ENCODE peak calls at places on chromosomes 4 and X, in ten cellular contexts. One of them, this sample, is unnamed.
A peak's percentile ranks its signal among the peaks of the same experiment; 100 is the strongest.

GRCh38 chr4:82513382-82513781 is 48.4 kb downstream of the TMEM150C start:
- DNase-seq in MCF 10A: no peak
- DNase-seq in B cell: no peak
- DNase-seq in AG10803: no peak
- DNase-seq in BJ: no peak
- DNase-seq in thoracic aorta: no peak
- DNase-seq in cardiac fibroblast: no peak
- DNase-seq in K562: no peak
- DNase-seq in testis: no peak
- DNase-seq in AG04450: no peak
- DNase-seq in this sample: no peak

GRCh38 chrX:107731831-107732502 is 43.6 kb downstream of the TSC22D3 start:
- DNase-seq in testis: peak; percentile 88
- DNase-seq in thoracic aorta: peak; percentile 70
- DNase-seq in AG04450: no peak
- DNase-seq in BJ: no peak
- DNase-seq in cardiac fibroblast: peak; percentile 91
- DNase-seq in AG10803: peak; percentile 49
- DNase-seq in B cell: no peak
- DNase-seq in K562: peak; percentile 85
- DNase-seq in MCF 10A: peak; percentile 92
- DNase-seq in this sample: no peak

GRCh38 chrX:56033495-56034180 is 198.5 kb upstream of the KLF8 start:
- DNase-seq in AG04450: no peak
- DNase-seq in testis: no peak
- DNase-seq in AG10803: no peak
- DNase-seq in MCF 10A: no peak
- DNase-seq in BJ: no peak
- DNase-seq in K562: no peak
- DNase-seq in cardiac fibroblast: no peak
- DNase-seq in thoracic aorta: no peak
- DNase-seq in B cell: no peak
- DNase-seq in this sample: no peak

GRCh38 chrX:23327104-23327503 is 7.5 kb upstream of the PTCHD1 start:
- DNase-seq in thoracic aorta: no peak
- DNase-seq in MCF 10A: peak; percentile 14
- DNase-seq in K562: no peak
- DNase-seq in cardiac fibroblast: no peak
- DNase-seq in testis: no peak
- DNase-seq in BJ: no peak
- DNase-seq in AG04450: no peak
- DNase-seq in AG10803: no peak
- DNase-seq in B cell: no peak
- DNase-seq in this sample: no peak

GRCh38 chr4:168830777-168831512 is 179.1 kb downstream of the CBR4 start:
- DNase-seq in AG10803: no peak
- DNase-seq in AG04450: no peak
- DNase-seq in cardiac fibroblast: peak; percentile 57
- DNase-seq in K562: no peak
- DNase-seq in testis: no peak
- DNase-seq in B cell: no peak
- DNase-seq in BJ: no peak
- DNase-seq in MCF 10A: no peak
- DNase-seq in thoracic aorta: no peak
- DNase-seq in this sample: no peak

GRCh38 chrX:632391-633042 is 1.9 kb downstream of the SHOX start:
- DNase-seq in K562: no peak
- DNase-seq in testis: no peak
- DNase-seq in thoracic aorta: no peak
- DNase-seq in AG04450: no peak
- DNase-seq in B cell: no peak
- DNase-seq in BJ: no peak
- DNase-seq in cardiac fibroblast: peak; percentile 12
- DNase-seq in AG10803: no peak
- DNase-seq in MCF 10A: no peak
- DNase-seq in this sample: no peak

GRCh38 chr4:186657766-186658165 is 65.9 kb downstream of the FAT1 start:
- DNase-seq in B cell: no peak
- DNase-seq in MCF 10A: peak; percentile 34
- DNase-seq in cardiac fibroblast: peak; percentile 56
- DNase-seq in testis: peak; percentile 56
- DNase-seq in BJ: no peak
- DNase-seq in AG04450: no peak
- DNase-seq in AG10803: no peak
- DNase-seq in thoracic aorta: no peak
- DNase-seq in K562: no peak
- DNase-seq in this sample: no peak

GRCh38 chr4:174999407-174999806 is 81.2 kb downstream of the ADAM29 start:
- DNase-seq in B cell: no peak
- DNase-seq in BJ: no peak
- DNase-seq in AG10803: no peak
- DNase-seq in MCF 10A: peak; percentile 58
- DNase-seq in testis: no peak
- DNase-seq in AG04450: no peak
- DNase-seq in K562: no peak
- DNase-seq in cardiac fibroblast: peak; percentile 3
- DNase-seq in thoracic aorta: no peak
- DNase-seq in this sample: no peak

GRCh38 chr4:161546902-161547301 is 616.9 kb downstream of the FSTL5 start:
- DNase-seq in MCF 10A: peak; percentile 58
- DNase-seq in K562: no peak
- DNase-seq in B cell: no peak
- DNase-seq in cardiac fibroblast: peak; percentile 1
- DNase-seq in AG10803: no peak
- DNase-seq in AG04450: no peak
- DNase-seq in thoracic aorta: no peak
- DNase-seq in testis: no peak
- DNase-seq in BJ: no peak
- DNase-seq in this sample: no peak

GRCh38 chr4:6926681-6927478 is 17.3 kb downstream of the TBC1D14 start:
- DNase-seq in testis: peak; percentile 64
- DNase-seq in AG10803: no peak
- DNase-seq in thoracic aorta: no peak
- DNase-seq in cardiac fibroblast: no peak
- DNase-seq in K562: peak; percentile 81
- DNase-seq in AG04450: no peak
- DNase-seq in B cell: no peak
- DNase-seq in MCF 10A: no peak
- DNase-seq in BJ: no peak
- DNase-seq in this sample: peak; percentile 63

GRCh38 chrX:22110729-22111494 is 78.8 kb downstream of the PHEX start:
- DNase-seq in MCF 10A: no peak
- DNase-seq in BJ: no peak
- DNase-seq in thoracic aorta: no peak
- DNase-seq in B cell: no peak
- DNase-seq in AG10803: peak; percentile 44
- DNase-seq in AG04450: no peak
- DNase-seq in cardiac fibroblast: no peak
- DNase-seq in testis: no peak
- DNase-seq in K562: no peak
- DNase-seq in this sample: no peak

GRCh38 chrX:149152941-149153340 is 352.2 kb downstream of the IDS start:
- DNase-seq in K562: no peak
- DNase-seq in AG10803: no peak
- DNase-seq in cardiac fibroblast: peak; percentile 55
- DNase-seq in AG04450: no peak
- DNase-seq in thoracic aorta: no peak
- DNase-seq in MCF 10A: peak; percentile 43
- DNase-seq in B cell: no peak
- DNase-seq in BJ: no peak
- DNase-seq in testis: no peak
- DNase-seq in this sample: no peak

GRCh38 chr4:113653871-113654270 is 107.7 kb downstream of the CAMK2D start:
- DNase-seq in MCF 10A: no peak
- DNase-seq in K562: no peak
- DNase-seq in AG04450: no peak
- DNase-seq in testis: no peak
- DNase-seq in cardiac fibroblast: no peak
- DNase-seq in AG10803: no peak
- DNase-seq in thoracic aorta: no peak
- DNase-seq in BJ: no peak
- DNase-seq in B cell: no peak
- DNase-seq in this sample: no peak

GRCh38 chr4:122826596-122827257 is at the start of gene FGF2:
- DNase-seq in BJ: no peak
- DNase-seq in MCF 10A: peak; percentile 42
- DNase-seq in B cell: peak; percentile 62
- DNase-seq in AG10803: peak; percentile 85
- DNase-seq in K562: peak; percentile 76
- DNase-seq in testis: peak; percentile 72
- DNase-seq in AG04450: no peak
- DNase-seq in thoracic aorta: peak; percentile 48
- DNase-seq in cardiac fibroblast: peak; percentile 71
- DNase-seq in this sample: peak; percentile 26

GRCh38 chr4:186596850-186597390 is 41.6 kb upstream of the MTNR1A start:
- DNase-seq in testis: no peak
- DNase-seq in AG10803: no peak
- DNase-seq in thoracic aorta: no peak
- DNase-seq in AG04450: no peak
- DNase-seq in K562: no peak
- DNase-seq in BJ: no peak
- DNase-seq in B cell: no peak
- DNase-seq in cardiac fibroblast: no peak
- DNase-seq in MCF 10A: no peak
- DNase-seq in this sample: no peak

GRCh38 chr4:150280081-150280950 is 202.1 kb downstream of the DCLK2 start:
- DNase-seq in K562: no peak
- DNase-seq in AG04450: peak; percentile 63
- DNase-seq in BJ: peak; percentile 47
- DNase-seq in testis: no peak
- DNase-seq in AG10803: peak; percentile 88
- DNase-seq in cardiac fibroblast: peak; percentile 83
- DNase-seq in B cell: no peak
- DNase-seq in MCF 10A: peak; percentile 83
- DNase-seq in thoracic aorta: no peak
- DNase-seq in this sample: no peak

GRCh38 chrX:2831471-2832228 is 2.9 kb downstream of the GYG2 start:
- DNase-seq in cardiac fibroblast: no peak
- DNase-seq in K562: no peak
- DNase-seq in thoracic aorta: no peak
- DNase-seq in testis: no peak
- DNase-seq in B cell: no peak
- DNase-seq in AG04450: no peak
- DNase-seq in BJ: no peak
- DNase-seq in AG10803: no peak
- DNase-seq in MCF 10A: no peak
- DNase-seq in this sample: no peak

GRCh38 chrX:69140837-69141236 is 24.4 kb downstream of the PJA1 start:
- DNase-seq in K562: no peak
- DNase-seq in cardiac fibroblast: no peak
- DNase-seq in AG10803: no peak
- DNase-seq in AG04450: no peak
- DNase-seq in testis: no peak
- DNase-seq in MCF 10A: no peak
- DNase-seq in thoracic aorta: no peak
- DNase-seq in B cell: no peak
- DNase-seq in BJ: no peak
- DNase-seq in this sample: no peak

GRCh38 chr4:7970031-7970946 is 30.6 kb upstream of the AFAP1 start:
- DNase-seq in K562: no peak
- DNase-seq in MCF 10A: peak; percentile 61
- DNase-seq in B cell: no peak
- DNase-seq in testis: no peak
- DNase-seq in thoracic aorta: no peak
- DNase-seq in cardiac fibroblast: peak; percentile 48
- DNase-seq in AG10803: peak; percentile 39
- DNase-seq in BJ: no peak
- DNase-seq in AG04450: no peak
- DNase-seq in this sample: peak; percentile 74

GRCh38 chrX:17242470-17242869 is 132.5 kb upstream of the NHS start:
- DNase-seq in B cell: peak; percentile 45
- DNase-seq in cardiac fibroblast: peak; percentile 60
- DNase-seq in K562: peak; percentile 41
- DNase-seq in MCF 10A: peak; percentile 66
- DNase-seq in testis: peak; percentile 65
- DNase-seq in AG04450: peak; percentile 7
- DNase-seq in BJ: no peak
- DNase-seq in AG10803: peak; percentile 52
- DNase-seq in thoracic aorta: peak; percentile 1
- DNase-seq in this sample: peak; percentile 49
- TF ChIP-seq CTCF in B cell: peak; percentile 71
- TF ChIP-seq CTCF in cardiac fibroblast: peak; percentile 62
- TF ChIP-seq CTCF in K562: peak; percentile 68
- TF ChIP-seq CTCF in MCF 10A: peak; percentile 64
- TF ChIP-seq CTCF in testis: peak; percentile 70
- TF ChIP-seq CTCF in AG04450: peak; percentile 64
- TF ChIP-seq CTCF in BJ: peak; percentile 65
- TF ChIP-seq CTCF in AG10803: peak; percentile 74
- TF ChIP-seq CTCF in thoracic aorta: peak; percentile 74
- TF ChIP-seq CTCF in this sample: peak; percentile 40

DNA sequence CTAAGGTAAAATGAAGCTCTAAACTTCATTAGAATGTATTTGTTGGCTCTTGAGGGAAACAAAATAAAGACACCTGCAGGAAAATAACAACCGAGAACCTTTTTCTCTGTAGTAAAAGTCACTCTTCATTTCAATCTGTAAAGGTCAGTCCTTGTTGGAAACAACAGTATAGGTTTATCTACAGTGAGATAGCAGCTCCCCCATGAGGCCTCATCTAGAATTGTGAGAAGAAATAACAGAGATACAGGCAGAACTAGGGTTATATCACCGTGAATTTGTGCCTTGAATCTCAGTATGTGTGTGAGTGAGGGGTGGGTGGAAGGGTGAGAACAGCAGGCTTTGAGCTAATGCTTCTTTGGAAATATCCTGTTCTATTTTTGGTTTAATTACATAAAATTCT is 107.8 kb upstream of the FMR1 start:
- DNase-seq in MCF 10A: peak; percentile 54
- DNase-seq in K562: peak; percentile 4
- DNase-seq in AG04450: no peak
- DNase-seq in thoracic aorta: no peak
- DNase-seq in BJ: no peak
- DNase-seq in cardiac fibroblast: peak; percentile 1
- DNase-seq in B cell: no peak
- DNase-seq in AG10803: peak; percentile 0
- DNase-seq in testis: peak; percentile 13
- DNase-seq in this sample: peak; percentile 8
- TF ChIP-seq CTCF in MCF 10A: peak; percentile 39
- TF ChIP-seq CTCF in K562: no peak
- TF ChIP-seq CTCF in AG04450: no peak
- TF ChIP-seq CTCF in thoracic aorta: no peak
- TF ChIP-seq CTCF in BJ: no peak
- TF ChIP-seq CTCF in cardiac fibroblast: no peak
- TF ChIP-seq CTCF in B cell: no peak
- TF ChIP-seq CTCF in AG10803: peak; percentile 29
- TF ChIP-seq CTCF in testis: no peak
- TF ChIP-seq CTCF in this sample: peak; percentile 47

GRCh38 chrX:19833034-19833677 is 54.2 kb downstream of the SH3KBP1 start:
- DNase-seq in MCF 10A: no peak
- DNase-seq in BJ: no peak
- DNase-seq in AG04450: no peak
- DNase-seq in B cell: no peak
- DNase-seq in K562: no peak
- DNase-seq in cardiac fibroblast: no peak
- DNase-seq in testis: no peak
- DNase-seq in thoracic aorta: no peak
- DNase-seq in AG10803: no peak
- DNase-seq in this sample: no peak
- TF ChIP-seq CTCF in MCF 10A: no peak
- TF ChIP-seq CTCF in BJ: no peak
- TF ChIP-seq CTCF in AG04450: no peak
- TF ChIP-seq CTCF in B cell: no peak
- TF ChIP-seq CTCF in K562: no peak
- TF ChIP-seq CTCF in cardiac fibroblast: no peak
- TF ChIP-seq CTCF in testis: no peak
- TF ChIP-seq CTCF in thoracic aorta: no peak
- TF ChIP-seq CTCF in AG10803: no peak
- TF ChIP-seq CTCF in this sample: no peak

GRCh38 chr4:138938371-138938699 is 77.2 kb upstream of the NOCT start:
- DNase-seq in B cell: no peak
- DNase-seq in cardiac fibroblast: peak; percentile 64
- DNase-seq in K562: peak; percentile 61
- DNase-seq in AG04450: peak; percentile 32
- DNase-seq in MCF 10A: peak; percentile 58
- DNase-seq in testis: no peak
- DNase-seq in BJ: no peak
- DNase-seq in thoracic aorta: no peak
- DNase-seq in AG10803: peak; percentile 46
- DNase-seq in this sample: no peak
- TF ChIP-seq CTCF in B cell: peak; percentile 30
- TF ChIP-seq CTCF in cardiac fibroblast: peak; percentile 48
- TF ChIP-seq CTCF in K562: peak; percentile 55
- TF ChIP-seq CTCF in AG04450: peak; percentile 60
- TF ChIP-seq CTCF in MCF 10A: peak; percentile 55
- TF ChIP-seq CTCF in testis: peak; percentile 8
- TF ChIP-seq CTCF in BJ: peak; percentile 48
- TF ChIP-seq CTCF in thoracic aorta: peak; percentile 30
- TF ChIP-seq CTCF in AG10803: peak; percentile 62
- TF ChIP-seq CTCF in this sample: no peak

This sample was measured in activated CD8-positive, alpha-beta T cell treated with anti-CD3 and anti-CD28 coated beads for 36 hours.